ENCODE peak calls at places on chromosome 6, in seven cellular contexts. One of them, this sample, is unnamed.

GRCh38 chr6:452301-453067 is 60.9 kb downstream of the IRF4 start:
- DNase-seq in breast epithelium: no peak
- DNase-seq in neural progenitor cell: no peak
- DNase-seq in H9: peak; percentile 14
- DNase-seq in lower lobe of right lung: no peak
- DNase-seq in CD4-positive, alpha-beta T cell: no peak
- DNase-seq in psoas muscle: no peak
- DNase-seq in this sample: no peak

GRCh38 chr6:22582806-22583205 is 13.4 kb downstream of the HDGFL1 start:
- DNase-seq in breast epithelium: no peak
- DNase-seq in neural progenitor cell: no peak
- DNase-seq in H9: no peak
- DNase-seq in lower lobe of right lung: no peak
- DNase-seq in CD4-positive, alpha-beta T cell: no peak
- DNase-seq in psoas muscle: no peak
- DNase-seq in this sample: no peak

GRCh38 chr6:130178692-130179091 is 44.1 kb downstream of the SAMD3 start:
- DNase-seq in breast epithelium: no peak
- DNase-seq in neural progenitor cell: no peak
- DNase-seq in H9: no peak
- DNase-seq in lower lobe of right lung: no peak
- DNase-seq in CD4-positive, alpha-beta T cell: no peak
- DNase-seq in psoas muscle: no peak
- DNase-seq in this sample: no peak

GRCh38 chr6:157853902-157854481 is 30.9 kb downstream of the SNX9 start:
- DNase-seq in breast epithelium: no peak
- DNase-seq in neural progenitor cell: no peak
- DNase-seq in H9: no peak
- DNase-seq in lower lobe of right lung: no peak
- DNase-seq in CD4-positive, alpha-beta T cell: no peak
- DNase-seq in psoas muscle: no peak
- DNase-seq in this sample: no peak

GRCh38 chr6:138339024-138339423 is 38.7 kb upstream of the SMIM28 start:
- DNase-seq in breast epithelium: no peak
- DNase-seq in neural progenitor cell: no peak
- DNase-seq in H9: peak; percentile 51
- DNase-seq in lower lobe of right lung: no peak
- DNase-seq in CD4-positive, alpha-beta T cell: no peak
- DNase-seq in psoas muscle: no peak
- DNase-seq in this sample: no peak

GRCh38 chr6:26363882-26364825 is 844 bp upstream of the BTN3A2 start:
- DNase-seq in breast epithelium: no peak
- DNase-seq in neural progenitor cell: no peak
- DNase-seq in H9: no peak
- DNase-seq in lower lobe of right lung: no peak
- DNase-seq in CD4-positive, alpha-beta T cell: no peak
- DNase-seq in psoas muscle: no peak
- DNase-seq in this sample: no peak

GRCh38 chr6:1608976-1609661 is 596 bp upstream of the FOXC1 start:
- DNase-seq in breast epithelium: no peak
- DNase-seq in neural progenitor cell: peak; percentile 57
- DNase-seq in H9: no peak
- DNase-seq in lower lobe of right lung: no peak
- DNase-seq in CD4-positive, alpha-beta T cell: no peak
- DNase-seq in psoas muscle: peak; percentile 69
- DNase-seq in this sample: peak; percentile 46

GRCh38 chr6:118580585-118581419 is 32.7 kb downstream of the PLN start:
- DNase-seq in breast epithelium: no peak
- DNase-seq in neural progenitor cell: peak; percentile 86
- DNase-seq in H9: peak; percentile 67
- DNase-seq in lower lobe of right lung: no peak
- DNase-seq in CD4-positive, alpha-beta T cell: no peak
- DNase-seq in psoas muscle: peak; percentile 91
- DNase-seq in this sample: peak; percentile 33

GRCh38 chr6:15897063-15897934 is 231.6 kb upstream of the MYLIP start:
- DNase-seq in breast epithelium: no peak
- DNase-seq in neural progenitor cell: no peak
- DNase-seq in H9: no peak
- DNase-seq in lower lobe of right lung: no peak
- DNase-seq in CD4-positive, alpha-beta T cell: no peak
- DNase-seq in psoas muscle: no peak
- DNase-seq in this sample: no peak

GRCh38 chr6:146890644-146891434 is 292.1 kb downstream of the ADGB start:
- DNase-seq in breast epithelium: no peak
- DNase-seq in neural progenitor cell: no peak
- DNase-seq in H9: no peak
- DNase-seq in lower lobe of right lung: no peak
- DNase-seq in CD4-positive, alpha-beta T cell: no peak
- DNase-seq in psoas muscle: no peak
- DNase-seq in this sample: no peak

GRCh38 chr6:155955038-155955437 is 499.4 kb upstream of the NOX3 start:
- DNase-seq in breast epithelium: no peak
- DNase-seq in neural progenitor cell: no peak
- DNase-seq in H9: peak; percentile 78
- DNase-seq in lower lobe of right lung: no peak
- DNase-seq in CD4-positive, alpha-beta T cell: no peak
- DNase-seq in psoas muscle: no peak
- DNase-seq in this sample: no peak

GRCh38 chr6:147205690-147206600 is 1.7 kb downstream of the STXBP5 start:
- DNase-seq in breast epithelium: no peak
- DNase-seq in neural progenitor cell: peak; percentile 11
- DNase-seq in H9: no peak
- DNase-seq in lower lobe of right lung: no peak
- DNase-seq in CD4-positive, alpha-beta T cell: no peak
- DNase-seq in psoas muscle: no peak
- DNase-seq in this sample: no peak

GRCh38 chr6:64230530-64230929 is 594.9 kb downstream of the PHF3 start:
- DNase-seq in breast epithelium: no peak
- DNase-seq in neural progenitor cell: no peak
- DNase-seq in H9: no peak
- DNase-seq in lower lobe of right lung: no peak
- DNase-seq in CD4-positive, alpha-beta T cell: no peak
- DNase-seq in psoas muscle: no peak
- DNase-seq in this sample: peak; percentile 20

GRCh38 chr6:47197672-47198640 is 111.7 kb downstream of the TNFRSF21 start:
- DNase-seq in breast epithelium: no peak
- DNase-seq in neural progenitor cell: no peak
- DNase-seq in H9: no peak
- DNase-seq in lower lobe of right lung: no peak
- DNase-seq in CD4-positive, alpha-beta T cell: no peak
- DNase-seq in psoas muscle: no peak
- DNase-seq in this sample: no peak

GRCh38 chr6:145044606-145045275 is 690.6 kb downstream of the EPM2A start:
- DNase-seq in breast epithelium: no peak
- DNase-seq in neural progenitor cell: no peak
- DNase-seq in H9: no peak
- DNase-seq in lower lobe of right lung: no peak
- DNase-seq in CD4-positive, alpha-beta T cell: no peak
- DNase-seq in psoas muscle: no peak
- DNase-seq in this sample: no peak

GRCh38 chr6:96469312-96469711 is 52.3 kb upstream of the UFL1 start:
- DNase-seq in breast epithelium: no peak
- DNase-seq in neural progenitor cell: no peak
- DNase-seq in H9: no peak
- DNase-seq in lower lobe of right lung: no peak
- DNase-seq in CD4-positive, alpha-beta T cell: no peak
- DNase-seq in psoas muscle: no peak
- DNase-seq in this sample: no peak

GRCh38 chr6:96467814-96468213 is 53.8 kb upstream of the UFL1 start:
- DNase-seq in breast epithelium: no peak
- DNase-seq in neural progenitor cell: no peak
- DNase-seq in H9: no peak
- DNase-seq in lower lobe of right lung: no peak
- DNase-seq in CD4-positive, alpha-beta T cell: no peak
- DNase-seq in psoas muscle: no peak
- DNase-seq in this sample: no peak

GRCh38 chr6:96470296-96470695 is 51.3 kb upstream of the UFL1 start:
- DNase-seq in breast epithelium: no peak
- DNase-seq in neural progenitor cell: no peak
- DNase-seq in H9: no peak
- DNase-seq in lower lobe of right lung: no peak
- DNase-seq in CD4-positive, alpha-beta T cell: no peak
- DNase-seq in psoas muscle: no peak
- DNase-seq in this sample: no peak

GRCh38 chr6:96468281-96468680 is 53.3 kb upstream of the UFL1 start:
- DNase-seq in breast epithelium: no peak
- DNase-seq in neural progenitor cell: no peak
- DNase-seq in H9: no peak
- DNase-seq in lower lobe of right lung: no peak
- DNase-seq in CD4-positive, alpha-beta T cell: no peak
- DNase-seq in psoas muscle: no peak
- DNase-seq in this sample: no peak

DNA sequence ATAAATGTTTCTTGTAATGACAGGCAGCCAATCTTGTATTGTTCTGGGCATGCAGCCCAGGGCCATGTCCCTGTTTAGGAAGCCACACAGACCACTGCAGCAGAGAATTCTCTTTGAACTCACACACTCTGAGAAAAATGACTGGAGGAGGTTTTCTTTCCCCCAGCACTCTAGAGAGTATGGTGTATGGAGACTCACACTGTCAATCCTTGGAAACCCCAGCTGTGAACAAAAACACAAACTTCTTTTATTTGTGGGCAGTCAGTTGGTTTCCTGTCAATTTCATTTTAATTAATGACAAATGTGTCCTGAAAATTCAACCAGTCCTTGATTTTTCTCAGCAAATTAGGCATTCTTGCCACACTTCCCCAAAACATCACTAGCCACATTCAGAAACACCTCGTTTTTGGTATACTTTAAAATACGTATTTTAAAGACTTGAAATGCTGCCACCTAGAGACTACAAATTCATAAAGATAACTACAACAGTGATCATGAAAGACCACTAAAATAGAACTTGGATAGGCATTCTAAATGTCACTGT is 52.9 kb upstream of the UFL1 start:
- DNase-seq in breast epithelium: no peak
- DNase-seq in neural progenitor cell: peak; percentile 8
- DNase-seq in H9: no peak
- DNase-seq in lower lobe of right lung: no peak
- DNase-seq in CD4-positive, alpha-beta T cell: no peak
- DNase-seq in psoas muscle: no peak
- DNase-seq in this sample: no peak
- TF ChIP-seq CTCF in breast epithelium: no peak
- TF ChIP-seq CTCF in neural progenitor cell: peak; percentile 46
- TF ChIP-seq CTCF in H9: peak; percentile 55
- TF ChIP-seq CTCF in lower lobe of right lung: peak; percentile 8
- TF ChIP-seq CTCF in CD4-positive, alpha-beta T cell: peak; percentile 50
- TF ChIP-seq CTCF in psoas muscle: no peak
- TF ChIP-seq CTCF in this sample: no peak

DNA sequence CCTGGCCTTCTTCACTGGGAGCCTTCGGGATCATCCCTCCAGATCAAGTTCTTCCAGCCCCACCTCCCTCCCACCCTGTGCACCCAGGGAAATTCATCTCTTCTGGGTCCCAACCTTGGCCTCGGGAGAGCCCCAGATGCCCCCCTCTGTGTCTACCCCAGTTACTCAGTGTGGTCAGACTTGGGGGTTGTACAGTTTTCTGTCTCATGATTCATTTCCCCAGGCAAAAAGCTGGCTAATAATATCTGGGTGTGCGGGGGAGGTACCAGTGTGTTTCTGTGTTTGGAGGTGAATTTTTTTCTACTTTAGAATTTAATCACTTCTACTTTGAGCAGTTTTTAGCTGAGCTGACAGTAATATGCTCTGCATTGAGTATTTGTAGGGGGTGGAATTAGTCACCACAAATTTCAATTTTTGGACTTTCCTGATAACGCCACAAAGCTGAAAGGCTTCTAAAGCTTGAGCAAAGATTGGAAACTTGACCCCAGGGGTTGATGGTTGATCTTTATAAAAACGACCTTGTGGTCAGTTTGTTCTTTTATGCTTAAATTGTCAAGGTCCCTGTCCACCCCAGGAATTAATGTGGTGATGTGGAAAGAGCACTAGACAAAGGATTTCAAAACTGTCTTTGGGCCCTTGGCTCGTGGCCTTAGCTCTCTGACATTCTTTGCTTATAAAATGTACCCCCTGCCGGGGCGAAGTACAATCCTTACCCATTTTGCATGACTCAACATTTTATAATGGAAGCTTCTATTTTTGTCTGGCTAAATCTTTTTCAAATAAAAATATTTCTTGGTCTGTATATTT is 284.7 kb upstream of the TAB2 start:
- DNase-seq in breast epithelium: no peak
- DNase-seq in neural progenitor cell: no peak
- DNase-seq in H9: no peak
- DNase-seq in lower lobe of right lung: no peak
- DNase-seq in CD4-positive, alpha-beta T cell: no peak
- DNase-seq in psoas muscle: no peak
- DNase-seq in this sample: no peak
- H3K27ac ChIP-seq in breast epithelium: peak overlapping the region; percentile 83
- H3K27ac ChIP-seq in neural progenitor cell: no peak overlapping the region
- H3K27ac ChIP-seq in H9: no peak overlapping the region
- H3K27ac ChIP-seq in lower lobe of right lung: no peak overlapping the region
- H3K27ac ChIP-seq in CD4-positive, alpha-beta T cell: no peak overlapping the region
- H3K27ac ChIP-seq in psoas muscle: no peak overlapping the region
- H3K27ac ChIP-seq in this sample: no peak overlapping the region

GRCh38 chr6:28794175-28795002 is 129.4 kb downstream of the TRIM27 start:
- DNase-seq in breast epithelium: no peak
- DNase-seq in neural progenitor cell: peak; percentile 87
- DNase-seq in H9: peak; percentile 61
- DNase-seq in lower lobe of right lung: no peak
- DNase-seq in CD4-positive, alpha-beta T cell: no peak
- DNase-seq in psoas muscle: no peak
- DNase-seq in this sample: peak; percentile 64

GRCh38 chr6:28785962-28786679 is 137.7 kb downstream of the TRIM27 start:
- DNase-seq in breast epithelium: no peak
- DNase-seq in neural progenitor cell: no peak
- DNase-seq in H9: peak; percentile 40
- DNase-seq in lower lobe of right lung: no peak
- DNase-seq in CD4-positive, alpha-beta T cell: no peak
- DNase-seq in psoas muscle: no peak
- DNase-seq in this sample: no peak

GRCh38 chr6:28789553-28790083 is 134.2 kb downstream of the TRIM27 start:
- DNase-seq in breast epithelium: no peak
- DNase-seq in neural progenitor cell: peak; percentile 54
- DNase-seq in H9: peak; percentile 67
- DNase-seq in lower lobe of right lung: no peak
- DNase-seq in CD4-positive, alpha-beta T cell: no peak
- DNase-seq in psoas muscle: no peak
- DNase-seq in this sample: no peak

DNA sequence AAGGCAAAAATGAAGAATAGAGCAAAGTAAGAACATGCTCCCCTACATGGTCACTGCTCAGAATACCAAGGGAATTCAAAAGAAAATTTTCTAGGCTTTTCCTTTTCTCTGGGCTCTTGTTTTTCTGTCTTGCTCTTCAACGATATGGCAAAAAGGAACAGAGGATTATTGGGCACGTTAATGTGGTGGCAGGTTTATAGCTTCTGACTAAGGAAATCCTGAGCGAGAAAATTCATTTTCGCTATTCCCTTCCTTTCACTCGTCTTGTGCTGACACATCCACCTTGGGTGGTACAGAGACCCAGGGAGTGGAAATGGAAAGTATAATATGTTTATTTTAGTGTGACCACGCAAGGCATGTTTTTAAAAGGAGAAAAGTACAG is 132.8 kb downstream of the TRIM27 start:
- DNase-seq in breast epithelium: no peak
- DNase-seq in neural progenitor cell: no peak
- DNase-seq in H9: no peak
- DNase-seq in lower lobe of right lung: no peak
- DNase-seq in CD4-positive, alpha-beta T cell: no peak
- DNase-seq in psoas muscle: no peak
- DNase-seq in this sample: no peak
- H3K27me3 ChIP-seq in breast epithelium: no peaks in the 10 kb centered on the region
- H3K27me3 ChIP-seq in neural progenitor cell: peaks cover 100% of the 10 kb centered on the region
- H3K27me3 ChIP-seq in H9: peaks cover 44% of the 10 kb centered on the region
- H3K27me3 ChIP-seq in lower lobe of right lung: peaks cover 96% of the 10 kb centered on the region
- H3K27me3 ChIP-seq in CD4-positive, alpha-beta T cell: peaks cover 98% of the 10 kb centered on the region
- H3K27me3 ChIP-seq in psoas muscle: peaks cover 16% of the 10 kb centered on the region
- H3K27me3 ChIP-seq in this sample: peaks cover 97% of the 10 kb centered on the region

GRCh38 chr6:75213732-75214131 is 7.9 kb upstream of the COL12A1 start:
- DNase-seq in breast epithelium: no peak
- DNase-seq in neural progenitor cell: no peak
- DNase-seq in H9: no peak
- DNase-seq in lower lobe of right lung: no peak
- DNase-seq in CD4-positive, alpha-beta T cell: no peak
- DNase-seq in psoas muscle: no peak
- DNase-seq in this sample: no peak
- TF ChIP-seq CTCF in breast epithelium: no peak
- TF ChIP-seq CTCF in neural progenitor cell: peak; percentile 11
- TF ChIP-seq CTCF in H9: no peak
- TF ChIP-seq CTCF in lower lobe of right lung: no peak
- TF ChIP-seq CTCF in CD4-positive, alpha-beta T cell: no peak
- TF ChIP-seq CTCF in psoas muscle: no peak
- TF ChIP-seq CTCF in this sample: peak; percentile 10

This sample was measured in WERI-Rb-1.